ENCODE peak calls at places on chromosome 16, in nine cellular contexts. One of them, this sample, is unnamed.

GRCh38 chr16:88317619-88317977 is 65.2 kb upstream of the ZNF469 start:
- DNase-seq in GF-D8: no peak
- DNase-seq in MM.1S: no peak
- DNase-seq in Ammon's horn: no peak
- DNase-seq in SK-MEL-5: no peak
- DNase-seq in hepatic stellate cell: peak
- DNase-seq in NCI-H1694: no peak
- DNase-seq in stimulated activated CD4-positive, alpha-beta T cell treated with anti-CD3 and anti-CD28 coated beads, Interleukin-15, amount 100 ng/mL, for 24 hours: no peak
- DNase-seq in ELR: no peak
- DNase-seq in this sample: no peak

GRCh38 chr16:87918866-87919680 is 17.3 kb downstream of the CA5A start:
- DNase-seq in GF-D8: no peak
- DNase-seq in MM.1S: no peak
- DNase-seq in Ammon's horn: no peak
- DNase-seq in SK-MEL-5: no peak
- DNase-seq in hepatic stellate cell: no peak
- DNase-seq in NCI-H1694: no peak
- DNase-seq in stimulated activated CD4-positive, alpha-beta T cell treated with anti-CD3 and anti-CD28 coated beads, Interleukin-15, amount 100 ng/mL, for 24 hours: no peak
- DNase-seq in ELR: peak
- DNase-seq in this sample: peak

GRCh38 chr16:16907089-16907488 is 528.1 kb downstream of the NPIPA7 start:
- DNase-seq in GF-D8: no peak
- DNase-seq in MM.1S: no peak
- DNase-seq in Ammon's horn: no peak
- DNase-seq in SK-MEL-5: no peak
- DNase-seq in hepatic stellate cell: no peak
- DNase-seq in NCI-H1694: no peak
- DNase-seq in stimulated activated CD4-positive, alpha-beta T cell treated with anti-CD3 and anti-CD28 coated beads, Interleukin-15, amount 100 ng/mL, for 24 hours: no peak
- DNase-seq in ELR: no peak
- DNase-seq in this sample: no peak

GRCh38 chr16:17835118-17835949 is 364.6 kb upstream of the XYLT1 start:
- DNase-seq in GF-D8: no peak
- DNase-seq in MM.1S: no peak
- DNase-seq in Ammon's horn: no peak
- DNase-seq in SK-MEL-5: no peak
- DNase-seq in hepatic stellate cell: no peak
- DNase-seq in NCI-H1694: no peak
- DNase-seq in stimulated activated CD4-positive, alpha-beta T cell treated with anti-CD3 and anti-CD28 coated beads, Interleukin-15, amount 100 ng/mL, for 24 hours: no peak
- DNase-seq in ELR: no peak
- DNase-seq in this sample: no peak

GRCh38 chr16:74226361-74226979 is 70.1 kb upstream of the PSMD7 start:
- DNase-seq in GF-D8: no peak
- DNase-seq in MM.1S: no peak
- DNase-seq in Ammon's horn: no peak
- DNase-seq in SK-MEL-5: peak
- DNase-seq in hepatic stellate cell: no peak
- DNase-seq in NCI-H1694: peak
- DNase-seq in stimulated activated CD4-positive, alpha-beta T cell treated with anti-CD3 and anti-CD28 coated beads, Interleukin-15, amount 100 ng/mL, for 24 hours: no peak
- DNase-seq in ELR: peak
- DNase-seq in this sample: peak

GRCh38 chr16:5895137-5895536 is 797.5 kb upstream of the EEF2KMT start:
- DNase-seq in GF-D8: no peak
- DNase-seq in MM.1S: no peak
- DNase-seq in Ammon's horn: no peak
- DNase-seq in SK-MEL-5: no peak
- DNase-seq in hepatic stellate cell: no peak
- DNase-seq in NCI-H1694: no peak
- DNase-seq in stimulated activated CD4-positive, alpha-beta T cell treated with anti-CD3 and anti-CD28 coated beads, Interleukin-15, amount 100 ng/mL, for 24 hours: no peak
- DNase-seq in ELR: no peak
- DNase-seq in this sample: no peak

GRCh38 chr16:86948046-86948445 is 369.1 kb downstream of the C16orf95 start:
- DNase-seq in GF-D8: no peak
- DNase-seq in MM.1S: no peak
- DNase-seq in Ammon's horn: no peak
- DNase-seq in SK-MEL-5: no peak
- DNase-seq in hepatic stellate cell: no peak
- DNase-seq in NCI-H1694: no peak
- DNase-seq in stimulated activated CD4-positive, alpha-beta T cell treated with anti-CD3 and anti-CD28 coated beads, Interleukin-15, amount 100 ng/mL, for 24 hours: no peak
- DNase-seq in ELR: no peak
- DNase-seq in this sample: no peak

GRCh38 chr16:85246973-85247372 is 134.7 kb upstream of the CIBAR2 start:
- DNase-seq in GF-D8: no peak
- DNase-seq in MM.1S: no peak
- DNase-seq in Ammon's horn: no peak
- DNase-seq in SK-MEL-5: no peak
- DNase-seq in hepatic stellate cell: no peak
- DNase-seq in NCI-H1694: no peak
- DNase-seq in stimulated activated CD4-positive, alpha-beta T cell treated with anti-CD3 and anti-CD28 coated beads, Interleukin-15, amount 100 ng/mL, for 24 hours: no peak
- DNase-seq in ELR: no peak
- DNase-seq in this sample: no peak

GRCh38 chr16:64089697-64090096 is 1032.2 kb downstream of the CDH11 start:
- DNase-seq in GF-D8: no peak
- DNase-seq in MM.1S: peak
- DNase-seq in Ammon's horn: peak
- DNase-seq in SK-MEL-5: peak
- DNase-seq in hepatic stellate cell: no peak
- DNase-seq in NCI-H1694: peak
- DNase-seq in stimulated activated CD4-positive, alpha-beta T cell treated with anti-CD3 and anti-CD28 coated beads, Interleukin-15, amount 100 ng/mL, for 24 hours: no peak
- DNase-seq in ELR: peak
- DNase-seq in this sample: peak

GRCh38 chr16:84036982-84037425 is 5.6 kb downstream of the SLC38A8 start:
- DNase-seq in GF-D8: no peak
- DNase-seq in MM.1S: no peak
- DNase-seq in Ammon's horn: no peak
- DNase-seq in SK-MEL-5: no peak
- DNase-seq in hepatic stellate cell: no peak
- DNase-seq in NCI-H1694: no peak
- DNase-seq in stimulated activated CD4-positive, alpha-beta T cell treated with anti-CD3 and anti-CD28 coated beads, Interleukin-15, amount 100 ng/mL, for 24 hours: no peak
- DNase-seq in ELR: no peak
- DNase-seq in this sample: no peak

GRCh38 chr16:59698341-59698979 is 964.3 kb upstream of the GOT2 start:
- DNase-seq in GF-D8: no peak
- DNase-seq in MM.1S: no peak
- DNase-seq in Ammon's horn: no peak
- DNase-seq in SK-MEL-5: no peak
- DNase-seq in hepatic stellate cell: no peak
- DNase-seq in NCI-H1694: no peak
- DNase-seq in stimulated activated CD4-positive, alpha-beta T cell treated with anti-CD3 and anti-CD28 coated beads, Interleukin-15, amount 100 ng/mL, for 24 hours: no peak
- DNase-seq in ELR: peak
- DNase-seq in this sample: no peak

GRCh38 chr16:30004811-30005242 is 6.0 kb downstream of the DOC2A start:
- DNase-seq in GF-D8: no peak
- DNase-seq in MM.1S: no peak
- DNase-seq in Ammon's horn: no peak
- DNase-seq in SK-MEL-5: no peak
- DNase-seq in hepatic stellate cell: no peak
- DNase-seq in NCI-H1694: no peak
- DNase-seq in stimulated activated CD4-positive, alpha-beta T cell treated with anti-CD3 and anti-CD28 coated beads, Interleukin-15, amount 100 ng/mL, for 24 hours: no peak
- DNase-seq in ELR: no peak
- DNase-seq in this sample: peak

GRCh38 chr16:27686926-27687325 is 137.0 kb downstream of the KATNIP start:
- DNase-seq in GF-D8: no peak
- DNase-seq in MM.1S: no peak
- DNase-seq in Ammon's horn: no peak
- DNase-seq in SK-MEL-5: no peak
- DNase-seq in hepatic stellate cell: no peak
- DNase-seq in NCI-H1694: no peak
- DNase-seq in stimulated activated CD4-positive, alpha-beta T cell treated with anti-CD3 and anti-CD28 coated beads, Interleukin-15, amount 100 ng/mL, for 24 hours: no peak
- DNase-seq in ELR: no peak
- DNase-seq in this sample: no peak

GRCh38 chr16:12419151-12419550 is 384.5 kb downstream of the CPPED1 start:
- DNase-seq in GF-D8: no peak
- DNase-seq in MM.1S: no peak
- DNase-seq in Ammon's horn: no peak
- DNase-seq in SK-MEL-5: no peak
- DNase-seq in hepatic stellate cell: no peak
- DNase-seq in NCI-H1694: no peak
- DNase-seq in stimulated activated CD4-positive, alpha-beta T cell treated with anti-CD3 and anti-CD28 coated beads, Interleukin-15, amount 100 ng/mL, for 24 hours: no peak
- DNase-seq in ELR: no peak
- DNase-seq in this sample: no peak

GRCh38 chr16:73565925-73566324 is 518.0 kb upstream of the ZFHX3 start:
- DNase-seq in GF-D8: no peak
- DNase-seq in MM.1S: no peak
- DNase-seq in Ammon's horn: no peak
- DNase-seq in SK-MEL-5: no peak
- DNase-seq in hepatic stellate cell: no peak
- DNase-seq in NCI-H1694: no peak
- DNase-seq in stimulated activated CD4-positive, alpha-beta T cell treated with anti-CD3 and anti-CD28 coated beads, Interleukin-15, amount 100 ng/mL, for 24 hours: no peak
- DNase-seq in ELR: no peak
- DNase-seq in this sample: no peak

GRCh38 chr16:75181630-75182029 is 25.3 kb downstream of the CTRB2 start:
- DNase-seq in GF-D8: peak
- DNase-seq in MM.1S: no peak
- DNase-seq in Ammon's horn: no peak
- DNase-seq in SK-MEL-5: no peak
- DNase-seq in hepatic stellate cell: no peak
- DNase-seq in NCI-H1694: no peak
- DNase-seq in stimulated activated CD4-positive, alpha-beta T cell treated with anti-CD3 and anti-CD28 coated beads, Interleukin-15, amount 100 ng/mL, for 24 hours: no peak
- DNase-seq in ELR: no peak
- DNase-seq in this sample: no peak

GRCh38 chr16:77344306-77344705 is 90.5 kb downstream of the ADAMTS18 start:
- DNase-seq in GF-D8: no peak
- DNase-seq in MM.1S: no peak
- DNase-seq in Ammon's horn: no peak
- DNase-seq in SK-MEL-5: no peak
- DNase-seq in hepatic stellate cell: no peak
- DNase-seq in NCI-H1694: no peak
- DNase-seq in stimulated activated CD4-positive, alpha-beta T cell treated with anti-CD3 and anti-CD28 coated beads, Interleukin-15, amount 100 ng/mL, for 24 hours: no peak
- DNase-seq in ELR: peak
- DNase-seq in this sample: no peak

GRCh38 chr16:11420895-11421294 is 75.6 kb downstream of the RMI2 start:
- DNase-seq in GF-D8: no peak
- DNase-seq in MM.1S: no peak
- DNase-seq in Ammon's horn: no peak
- DNase-seq in SK-MEL-5: no peak
- DNase-seq in hepatic stellate cell: no peak
- DNase-seq in NCI-H1694: no peak
- DNase-seq in stimulated activated CD4-positive, alpha-beta T cell treated with anti-CD3 and anti-CD28 coated beads, Interleukin-15, amount 100 ng/mL, for 24 hours: no peak
- DNase-seq in ELR: no peak
- DNase-seq in this sample: no peak

GRCh38 chr16:87437911-87438610 is 45.9 kb downstream of the MAP1LC3B start:
- DNase-seq in GF-D8: no peak
- DNase-seq in MM.1S: no peak
- DNase-seq in Ammon's horn: no peak
- DNase-seq in SK-MEL-5: no peak
- DNase-seq in hepatic stellate cell: no peak
- DNase-seq in NCI-H1694: no peak
- DNase-seq in stimulated activated CD4-positive, alpha-beta T cell treated with anti-CD3 and anti-CD28 coated beads, Interleukin-15, amount 100 ng/mL, for 24 hours: no peak
- DNase-seq in ELR: no peak
- DNase-seq in this sample: peak

GRCh38 chr16:13923703-13924298 is 3.8 kb downstream of the ERCC4 start:
- DNase-seq in GF-D8: no peak
- DNase-seq in MM.1S: peak
- DNase-seq in Ammon's horn: peak
- DNase-seq in SK-MEL-5: peak
- DNase-seq in hepatic stellate cell: peak
- DNase-seq in NCI-H1694: peak
- DNase-seq in stimulated activated CD4-positive, alpha-beta T cell treated with anti-CD3 and anti-CD28 coated beads, Interleukin-15, amount 100 ng/mL, for 24 hours: no peak
- DNase-seq in ELR: peak
- DNase-seq in this sample: peak

GRCh38 chr16:53792161-53792951 is 88.4 kb downstream of the FTO start:
- DNase-seq in GF-D8: no peak
- DNase-seq in MM.1S: no peak
- DNase-seq in Ammon's horn: no peak
- DNase-seq in SK-MEL-5: no peak
- DNase-seq in hepatic stellate cell: no peak
- DNase-seq in NCI-H1694: no peak
- DNase-seq in stimulated activated CD4-positive, alpha-beta T cell treated with anti-CD3 and anti-CD28 coated beads, Interleukin-15, amount 100 ng/mL, for 24 hours: no peak
- DNase-seq in ELR: no peak
- DNase-seq in this sample: no peak

GRCh38 chr16:85389679-85390470 is 223.2 kb upstream of the GSE1 start:
- DNase-seq in GF-D8: no peak
- DNase-seq in MM.1S: no peak
- DNase-seq in Ammon's horn: no peak
- DNase-seq in SK-MEL-5: no peak
- DNase-seq in hepatic stellate cell: no peak
- DNase-seq in NCI-H1694: no peak
- DNase-seq in stimulated activated CD4-positive, alpha-beta T cell treated with anti-CD3 and anti-CD28 coated beads, Interleukin-15, amount 100 ng/mL, for 24 hours: no peak
- DNase-seq in ELR: no peak
- DNase-seq in this sample: no peak

GRCh38 chr16:75256059-75256870 is 4.8 kb upstream of the BCAR1 start:
- DNase-seq in GF-D8: no peak
- DNase-seq in MM.1S: no peak
- DNase-seq in Ammon's horn: no peak
- DNase-seq in SK-MEL-5: no peak
- DNase-seq in hepatic stellate cell: peak
- DNase-seq in NCI-H1694: no peak
- DNase-seq in stimulated activated CD4-positive, alpha-beta T cell treated with anti-CD3 and anti-CD28 coated beads, Interleukin-15, amount 100 ng/mL, for 24 hours: no peak
- DNase-seq in ELR: peak
- DNase-seq in this sample: no peak

GRCh38 chr16:30335598-30336474 is 19.3 kb downstream of the CD2BP2 start:
- DNase-seq in GF-D8: no peak
- DNase-seq in MM.1S: peak
- DNase-seq in Ammon's horn: no peak
- DNase-seq in SK-MEL-5: peak
- DNase-seq in hepatic stellate cell: no peak
- DNase-seq in NCI-H1694: no peak
- DNase-seq in stimulated activated CD4-positive, alpha-beta T cell treated with anti-CD3 and anti-CD28 coated beads, Interleukin-15, amount 100 ng/mL, for 24 hours: peak
- DNase-seq in ELR: peak
- DNase-seq in this sample: peak

GRCh38 chr16:4064950-4065352 is 51.3 kb downstream of the ADCY9 start:
- DNase-seq in GF-D8: no peak
- DNase-seq in MM.1S: peak
- DNase-seq in Ammon's horn: no peak
- DNase-seq in SK-MEL-5: no peak
- DNase-seq in hepatic stellate cell: no peak
- DNase-seq in NCI-H1694: no peak
- DNase-seq in stimulated activated CD4-positive, alpha-beta T cell treated with anti-CD3 and anti-CD28 coated beads, Interleukin-15, amount 100 ng/mL, for 24 hours: peak
- DNase-seq in ELR: no peak
- DNase-seq in this sample: no peak

GRCh38 chr16:48352648-48353347 is 32.4 kb downstream of the SIAH1 start:
- DNase-seq in GF-D8: no peak
- DNase-seq in MM.1S: no peak
- DNase-seq in Ammon's horn: no peak
- DNase-seq in SK-MEL-5: no peak
- DNase-seq in hepatic stellate cell: no peak
- DNase-seq in NCI-H1694: no peak
- DNase-seq in stimulated activated CD4-positive, alpha-beta T cell treated with anti-CD3 and anti-CD28 coated beads, Interleukin-15, amount 100 ng/mL, for 24 hours: no peak
- DNase-seq in ELR: no peak
- DNase-seq in this sample: no peak

GRCh38 chr16:86794216-86794864 is 216.0 kb downstream of the FOXL1 start:
- DNase-seq in GF-D8: no peak
- DNase-seq in MM.1S: no peak
- DNase-seq in Ammon's horn: no peak
- DNase-seq in SK-MEL-5: no peak
- DNase-seq in hepatic stellate cell: no peak
- DNase-seq in NCI-H1694: no peak
- DNase-seq in stimulated activated CD4-positive, alpha-beta T cell treated with anti-CD3 and anti-CD28 coated beads, Interleukin-15, amount 100 ng/mL, for 24 hours: no peak
- DNase-seq in ELR: no peak
- DNase-seq in this sample: no peak

GRCh38 chr16:67995423-67995822 is 3.9 kb downstream of the DPEP2 start:
- DNase-seq in GF-D8: no peak
- DNase-seq in MM.1S: no peak
- DNase-seq in Ammon's horn: no peak
- DNase-seq in SK-MEL-5: no peak
- DNase-seq in hepatic stellate cell: no peak
- DNase-seq in NCI-H1694: no peak
- DNase-seq in stimulated activated CD4-positive, alpha-beta T cell treated with anti-CD3 and anti-CD28 coated beads, Interleukin-15, amount 100 ng/mL, for 24 hours: peak
- DNase-seq in ELR: peak
- DNase-seq in this sample: no peak

GRCh38 chr16:78494674-78495073 is 395.2 kb downstream of the WWOX start:
- DNase-seq in GF-D8: no peak
- DNase-seq in MM.1S: no peak
- DNase-seq in Ammon's horn: no peak
- DNase-seq in SK-MEL-5: no peak
- DNase-seq in hepatic stellate cell: no peak
- DNase-seq in NCI-H1694: no peak
- DNase-seq in stimulated activated CD4-positive, alpha-beta T cell treated with anti-CD3 and anti-CD28 coated beads, Interleukin-15, amount 100 ng/mL, for 24 hours: no peak
- DNase-seq in ELR: no peak
- DNase-seq in this sample: no peak

GRCh38 chr16:87143661-87144121 is 173.5 kb downstream of the C16orf95 start:
- DNase-seq in GF-D8: no peak
- DNase-seq in MM.1S: no peak
- DNase-seq in Ammon's horn: no peak
- DNase-seq in SK-MEL-5: no peak
- DNase-seq in hepatic stellate cell: no peak
- DNase-seq in NCI-H1694: no peak
- DNase-seq in stimulated activated CD4-positive, alpha-beta T cell treated with anti-CD3 and anti-CD28 coated beads, Interleukin-15, amount 100 ng/mL, for 24 hours: no peak
- DNase-seq in ELR: no peak
- DNase-seq in this sample: no peak

GRCh38 chr16:88782454-88783390 is 2.3 kb downstream of the PIEZO1 start:
- DNase-seq in GF-D8: no peak
- DNase-seq in MM.1S: no peak
- DNase-seq in Ammon's horn: no peak
- DNase-seq in SK-MEL-5: no peak
- DNase-seq in hepatic stellate cell: peak
- DNase-seq in NCI-H1694: no peak
- DNase-seq in stimulated activated CD4-positive, alpha-beta T cell treated with anti-CD3 and anti-CD28 coated beads, Interleukin-15, amount 100 ng/mL, for 24 hours: peak
- DNase-seq in ELR: peak
- DNase-seq in this sample: peak

This sample was measured in G401.